ENCODE peak calls at places on chromosomes 7 and 10, in ten cellular contexts. Q is endothelial cell; B is body of pancreas; Y is HTR-8/SVneo; D is ACHN; P is myocyte; R is activated CD8-positive, alpha-beta memory T cell treated with anti-CD3 and anti-CD28 coated beads, Interleukin-2, amount 50 U/mL, for 4 hours; J is bronchial epithelial cell; A is fibroblast of gingiva; C is IMR-90. N is an unnamed sample.

GRCh38 chr7:78055160-78055559 is 256.6 kb downstream of the PHTF2 start:
- DNase-seq in Q (no peak), B (no peak), Y (no peak), D (no peak), P (no peak), R (no peak), J (peak), A (no peak), C (no peak), N (no peak)

GRCh38 chr10:124035928-124036558 is 57.4 kb downstream of the CHST15 start:
- DNase-seq in Q (no peak), B (no peak), Y (no peak), D (no peak), P (no peak), R (no peak), J (no peak), A (no peak), C (no peak), N (no peak)

GRCh38 chr7:108014747-108015682 is 12.1 kb upstream of the LAMB1 start:
- DNase-seq in Q (no peak), B (no peak), Y (no peak), D (no peak), P (peak), R (no peak), J (peak), A (no peak), C (peak), N (no peak)

GRCh38 chr10:107144490-107144889 is 20.0 kb downstream of the SORCS1 start:
- DNase-seq in Q (peak), B (no peak), Y (no peak), D (peak), P (no peak), R (no peak), J (no peak), A (no peak), C (no peak), N (no peak)

GRCh38 chr10:88288621-88289059 is 294.5 kb downstream of the RNLS start:
- DNase-seq in Q (no peak), B (no peak), Y (no peak), D (no peak), P (no peak), R (no peak), J (peak), A (no peak), C (no peak), N (peak)

GRCh38 chr10:17651891-17652290 is 7.9 kb downstream of the STAM start:
- DNase-seq in Q (no peak), B (no peak), Y (no peak), D (no peak), P (no peak), R (no peak), J (no peak), A (no peak), C (no peak), N (no peak)

GRCh38 chr10:88883443-88883799 is 3.4 kb downstream of the STAMBPL1 start:
- DNase-seq in Q (no peak), B (no peak), Y (no peak), D (peak), P (no peak), R (no peak), J (no peak), A (peak), C (no peak), N (no peak)

GRCh38 chr10:82811621-82812020 is 936.6 kb downstream of the NRG3 start:
- DNase-seq in Q (peak), B (peak), Y (no peak), D (peak), P (no peak), R (no peak), J (no peak), A (no peak), C (no peak), N (no peak)

GRCh38 chr10:43648392-43649148 is at the start of gene ZNF32:
- DNase-seq in Q (peak), B (peak), Y (peak), D (peak), P (peak), R (peak), J (peak), A (peak), C (peak), N (no peak)

GRCh38 chr7:5420841-5421625 is 2.6 kb downstream of the TNRC18 start:
- DNase-seq in Q (no peak), B (peak), Y (no peak), D (peak), P (peak), R (no peak), J (no peak), A (no peak), C (no peak), N (no peak)

GRCh38 chr10:8404721-8405120 is 350.2 kb downstream of the GATA3 start:
- DNase-seq in Q (no peak), B (no peak), Y (no peak), D (peak), P (no peak), R (no peak), J (no peak), A (no peak), C (no peak), N (no peak)

GRCh38 chr10:132571565-132572544 is 34.3 kb downstream of the INPP5A start:
- DNase-seq in Q (no peak), B (peak), Y (peak), D (peak), P (peak), R (peak), J (peak), A (peak), C (peak), N (peak)

GRCh38 chr10:59682986-59683937 is 26.4 kb downstream of the SLC16A9 start:
- DNase-seq in Q (no peak), B (no peak), Y (no peak), D (no peak), P (no peak), R (no peak), J (peak), A (no peak), C (no peak), N (no peak)

GRCh38 chr7:67406941-67407340 is 410.3 kb downstream of the TYW1 start:
- DNase-seq in Q (no peak), B (no peak), Y (no peak), D (no peak), P (no peak), R (no peak), J (peak), A (no peak), C (no peak), N (no peak)

GRCh38 chr7:127612263-127612662 is 5.7 kb downstream of the PAX4 start:
- DNase-seq in Q (no peak), B (no peak), Y (no peak), D (no peak), P (no peak), R (no peak), J (no peak), A (no peak), C (no peak), N (no peak)

GRCh38 chr7:136601772-136602171 is 266.7 kb upstream of the CHRM2 start:
- DNase-seq in Q (no peak), B (no peak), Y (no peak), D (no peak), P (no peak), R (no peak), J (no peak), A (no peak), C (no peak), N (no peak)

GRCh38 chr7:13989138-13989943 is at the start of gene ETV1:
- DNase-seq in Q (peak), B (peak), Y (peak), D (peak), P (peak), R (no peak), J (peak), A (peak), C (peak), N (no peak)

GRCh38 chr10:72080042-72081035 is 8.0 kb downstream of the SPOCK2 start:
- DNase-seq in Q (no peak), B (no peak), Y (peak), D (no peak), P (no peak), R (no peak), J (no peak), A (no peak), C (no peak), N (no peak)

GRCh38 chr7:106377847-106378361 is 93.1 kb upstream of the NAMPT start:
- DNase-seq in Q (no peak), B (no peak), Y (no peak), D (no peak), P (no peak), R (no peak), J (no peak), A (no peak), C (no peak), N (no peak)

GRCh38 chr10:42783181-42783549 is 570 bp downstream of the BMS1 start:
- DNase-seq in Q (no peak), B (peak), Y (peak), D (peak), P (no peak), R (peak), J (peak), A (peak), C (peak), N (peak)

GRCh38 chr7:143479055-143479766 is 1.5 kb downstream of the TAS2R41 start:
- DNase-seq in Q (no peak), B (no peak), Y (no peak), D (no peak), P (no peak), R (no peak), J (no peak), A (peak), C (peak), N (no peak)

GRCh38 chr7:29921404-29922010 is 68.1 kb downstream of the SCRN1 start:
- DNase-seq in Q (peak), B (peak), Y (peak), D (peak), P (peak), R (peak), J (peak), A (peak), C (peak), N (no peak)

GRCh38 chr10:43793714-43794113 is 145.0 kb upstream of the ZNF32 start:
- DNase-seq in Q (no peak), B (no peak), Y (no peak), D (no peak), P (no peak), R (no peak), J (no peak), A (peak), C (peak), N (no peak)

GRCh38 chr7:149209518-149210269 is 14.3 kb downstream of the ZNF282 start:
- DNase-seq in Q (peak), B (no peak), Y (peak), D (peak), P (peak), R (peak), J (peak), A (no peak), C (peak), N (no peak)